ENCODE peak calls at places on chromosomes 7 and 10, in five cellular contexts. H is fibroblast of pulmonary artery, E is endothelial cell, R is amniotic stem cell, U is NCI-H1092. K is an unnamed sample.

GRCh38 chr10:86041116-86041515 is 325.5 kb downstream of the GRID1 start:
- DNase-seq in E (no peak), H (no peak), U (no peak), R (no peak), K (no peak)

GRCh38 chr7:5666361-5666760 is 115.1 kb downstream of the RNF216 start:
- DNase-seq in E (no peak), R (no peak), U (no peak), H (no peak), K (peak; percentile 8)

GRCh38 chr7:151812967-151813366 is 63.9 kb downstream of the PRKAG2 start:
- DNase-seq in R (no peak), H (no peak), U (no peak), E (no peak), K (no peak)

GRCh38 chr7:157708896-157709295 is 372.1 kb downstream of the DNAJB6 start:
- DNase-seq in U (no peak), E (no peak), H (no peak), R (no peak), K (no peak)

GRCh38 chr7:108062250-108063014 is 59.5 kb upstream of the LAMB1 start:
- DNase-seq in R (no peak), U (no peak), E (no peak), H (no peak), K (no peak)

GRCh38 chr10:110076559-110077318 is 69.0 kb downstream of the ADD3 start:
- DNase-seq in E (no peak), R (peak; percentile 18), U (no peak), H (peak; percentile 99), K (no peak)

GRCh38 chr10:11610855-11611247 is 599 bp downstream of the USP6NL start:
- DNase-seq in E (peak; percentile 44), U (no peak), R (no peak), H (peak; percentile 52), K (no peak)

GRCh38 chr10:2958659-2959058 is 108.7 kb upstream of the PFKP start:
- DNase-seq in R (no peak), E (no peak), H (no peak), U (no peak), K (no peak)

GRCh38 chr10:79890469-79890868 is 58.4 kb downstream of the SFTPD start:
- DNase-seq in U (no peak), H (no peak), R (no peak), E (no peak), K (no peak)

GRCh38 chr7:727806-728460 is 852 bp upstream of the PRKAR1B start:
- DNase-seq in U (no peak), H (peak; percentile 26), R (no peak), E (no peak), K (no peak)

GRCh38 chr10:35090162-35090954 is at the start of gene CUL2:
- DNase-seq in U (peak; percentile 83), E (peak; percentile 89), R (peak; percentile 95), H (peak; percentile 98), K (peak; percentile 87)

GRCh38 chr7:158087196-158087595 is 500.4 kb downstream of the PTPRN2 start:
- DNase-seq in E (no peak), R (no peak), H (no peak), U (no peak), K (no peak)

GRCh38 chr10:32970910-32971309 is 12.9 kb upstream of the ITGB1 start:
- DNase-seq in R (no peak), E (no peak), U (no peak), H (no peak), K (no peak)

GRCh38 chr10:48224979-48225560 is 49.4 kb downstream of the FRMPD2 start:
- DNase-seq in U (no peak), E (no peak), H (peak; percentile 11), R (no peak), K (no peak)

GRCh38 chr10:125149278-125150047 is 10.9 kb downstream of the CTBP2 start:
- DNase-seq in U (peak; percentile 64), E (no peak), R (no peak), H (peak; percentile 80), K (peak; percentile 88)

GRCh38 chr10:17836917-17837316 is 27.8 kb downstream of the MRC1 start:
- DNase-seq in R (peak; percentile 25), U (no peak), H (peak; percentile 78), E (peak; percentile 55), K (no peak)

GRCh38 chr7:78019457-78020130 is 221.0 kb downstream of the PHTF2 start:
- DNase-seq in U (peak; percentile 89), R (peak; percentile 41), E (peak; percentile 73), H (peak; percentile 80), K (peak; percentile 94)

GRCh38 chr7:144487906-144488305 is 84.4 kb upstream of the NOBOX start:
- DNase-seq in H (no peak), E (no peak), U (no peak), R (no peak), K (no peak)

GRCh38 chr10:51718804-51719291 is 19.5 kb upstream of the CSTF2T start:
- DNase-seq in U (no peak), H (peak; percentile 78), E (no peak), R (peak; percentile 20), K (no peak)

GRCh38 chr7:115352375-115352774 is 430.5 kb downstream of the MDFIC start:
- DNase-seq in E (no peak), R (peak; percentile 2), U (no peak), H (peak; percentile 67), K (no peak)

GRCh38 chr10:90136731-90137316 is 435.4 kb downstream of the KIF20B start:
- DNase-seq in H (peak; percentile 31), E (no peak), R (no peak), U (no peak), K (no peak)

GRCh38 chr7:64959072-64959747 is 31.6 kb downstream of the ZNF117 start:
- DNase-seq in H (no peak), E (no peak), R (no peak), U (no peak), K (peak; percentile 81)

GRCh38 chr10:120181154-120181553 is 275.9 kb upstream of the PLPP4 start:
- DNase-seq in E (no peak), U (no peak), R (no peak), H (no peak), K (no peak)

GRCh38 chr7:37728747-37729146 is 45.2 kb downstream of the GPR141 start:
- DNase-seq in H (no peak), U (no peak), R (no peak), E (no peak), K (no peak)

GRCh38 chr7:46297515-46297914 is 376.4 kb upstream of the IGFBP3 start:
- DNase-seq in E (no peak), R (no peak), U (no peak), H (no peak), K (no peak)

K was measured in NCI-H345.